ENCODE peak calls at places on chromosomes 16 and 17, in nine cellular contexts. One of them, this sample, is unnamed.

GRCh38 chr16:24775455-24775854 is 46.0 kb downstream of the TNRC6A start:
- DNase-seq in mesenchymal stem cell: peak
- DNase-seq in K562: no peak
- DNase-seq in neuronal stem cell: no peak
- DNase-seq in MM.1S: no peak
- DNase-seq in H9: no peak
- DNase-seq in GM12878: no peak
- DNase-seq in astrocyte: no peak
- DNase-seq in HCT116: no peak
- DNase-seq in this sample: no peak

GRCh38 chr16:4241601-4242270 is at the start of gene SRL:
- DNase-seq in mesenchymal stem cell: no peak
- DNase-seq in K562: no peak
- DNase-seq in neuronal stem cell: no peak
- DNase-seq in MM.1S: no peak
- DNase-seq in H9: no peak
- DNase-seq in GM12878: no peak
- DNase-seq in astrocyte: no peak
- DNase-seq in HCT116: no peak
- DNase-seq in this sample: no peak

GRCh38 chr16:53429221-53429943 is 4.9 kb upstream of the RBL2 start:
- DNase-seq in mesenchymal stem cell: peak
- DNase-seq in K562: no peak
- DNase-seq in neuronal stem cell: no peak
- DNase-seq in MM.1S: no peak
- DNase-seq in H9: no peak
- DNase-seq in GM12878: no peak
- DNase-seq in astrocyte: peak
- DNase-seq in HCT116: no peak
- DNase-seq in this sample: no peak

GRCh38 chr17:10613775-10614513 is 43.2 kb downstream of the MYH3 start:
- DNase-seq in mesenchymal stem cell: no peak
- DNase-seq in K562: no peak
- DNase-seq in neuronal stem cell: no peak
- DNase-seq in MM.1S: no peak
- DNase-seq in H9: no peak
- DNase-seq in GM12878: no peak
- DNase-seq in astrocyte: no peak
- DNase-seq in HCT116: no peak
- DNase-seq in this sample: no peak

GRCh38 chr16:82062645-82063058 is 27.6 kb downstream of the HSD17B2 start:
- DNase-seq in mesenchymal stem cell: peak
- DNase-seq in K562: no peak
- DNase-seq in neuronal stem cell: no peak
- DNase-seq in MM.1S: no peak
- DNase-seq in H9: no peak
- DNase-seq in GM12878: no peak
- DNase-seq in astrocyte: peak
- DNase-seq in HCT116: no peak
- DNase-seq in this sample: no peak

GRCh38 chr16:15986261-15986660 is 36.8 kb downstream of the ABCC1 start:
- DNase-seq in mesenchymal stem cell: no peak
- DNase-seq in K562: no peak
- DNase-seq in neuronal stem cell: no peak
- DNase-seq in MM.1S: no peak
- DNase-seq in H9: no peak
- DNase-seq in GM12878: no peak
- DNase-seq in astrocyte: no peak
- DNase-seq in HCT116: no peak
- DNase-seq in this sample: no peak

GRCh38 chr17:14744716-14745115 is 443.8 kb downstream of the HS3ST3B1 start:
- DNase-seq in mesenchymal stem cell: no peak
- DNase-seq in K562: no peak
- DNase-seq in neuronal stem cell: no peak
- DNase-seq in MM.1S: no peak
- DNase-seq in H9: no peak
- DNase-seq in GM12878: no peak
- DNase-seq in astrocyte: no peak
- DNase-seq in HCT116: no peak
- DNase-seq in this sample: no peak

GRCh38 chr16:79928142-79928735 is 327.7 kb upstream of the MAF start:
- DNase-seq in mesenchymal stem cell: no peak
- DNase-seq in K562: no peak
- DNase-seq in neuronal stem cell: no peak
- DNase-seq in MM.1S: no peak
- DNase-seq in H9: no peak
- DNase-seq in GM12878: no peak
- DNase-seq in astrocyte: no peak
- DNase-seq in HCT116: no peak
- DNase-seq in this sample: no peak

GRCh38 chr16:68296291-68296690 is 14.5 kb downstream of the SLC7A6OS start:
- DNase-seq in mesenchymal stem cell: no peak
- DNase-seq in K562: no peak
- DNase-seq in neuronal stem cell: no peak
- DNase-seq in MM.1S: no peak
- DNase-seq in H9: no peak
- DNase-seq in GM12878: no peak
- DNase-seq in astrocyte: no peak
- DNase-seq in HCT116: no peak
- DNase-seq in this sample: no peak

GRCh38 chr17:16926061-16926511 is 45.8 kb downstream of the TNFRSF13B start:
- DNase-seq in mesenchymal stem cell: no peak
- DNase-seq in K562: no peak
- DNase-seq in neuronal stem cell: no peak
- DNase-seq in MM.1S: no peak
- DNase-seq in H9: no peak
- DNase-seq in GM12878: no peak
- DNase-seq in astrocyte: no peak
- DNase-seq in HCT116: no peak
- DNase-seq in this sample: no peak

GRCh38 chr16:53849994-53850393 is 146.0 kb downstream of the FTO start:
- DNase-seq in mesenchymal stem cell: no peak
- DNase-seq in K562: no peak
- DNase-seq in neuronal stem cell: no peak
- DNase-seq in MM.1S: no peak
- DNase-seq in H9: no peak
- DNase-seq in GM12878: no peak
- DNase-seq in astrocyte: no peak
- DNase-seq in HCT116: no peak
- DNase-seq in this sample: no peak

GRCh38 chr17:64019486-64020067 is 856 bp downstream of the ICAM2 start:
- DNase-seq in mesenchymal stem cell: no peak
- DNase-seq in K562: no peak
- DNase-seq in neuronal stem cell: no peak
- DNase-seq in MM.1S: peak
- DNase-seq in H9: no peak
- DNase-seq in GM12878: peak
- DNase-seq in astrocyte: no peak
- DNase-seq in HCT116: no peak
- DNase-seq in this sample: no peak

GRCh38 chr17:73201215-73202069 is 8.6 kb downstream of the COG1 start:
- DNase-seq in mesenchymal stem cell: no peak
- DNase-seq in K562: peak
- DNase-seq in neuronal stem cell: no peak
- DNase-seq in MM.1S: no peak
- DNase-seq in H9: no peak
- DNase-seq in GM12878: no peak
- DNase-seq in astrocyte: no peak
- DNase-seq in HCT116: no peak
- DNase-seq in this sample: no peak

GRCh38 chr16:19559242-19559910 is 3.9 kb downstream of the VPS35L start:
- DNase-seq in mesenchymal stem cell: peak
- DNase-seq in K562: peak
- DNase-seq in neuronal stem cell: peak
- DNase-seq in MM.1S: peak
- DNase-seq in H9: no peak
- DNase-seq in GM12878: no peak
- DNase-seq in astrocyte: peak
- DNase-seq in HCT116: peak
- DNase-seq in this sample: peak

GRCh38 chr17:75685508-75685907 is 18.4 kb downstream of the SAP30BP start:
- DNase-seq in mesenchymal stem cell: no peak
- DNase-seq in K562: no peak
- DNase-seq in neuronal stem cell: no peak
- DNase-seq in MM.1S: no peak
- DNase-seq in H9: no peak
- DNase-seq in GM12878: no peak
- DNase-seq in astrocyte: peak
- DNase-seq in HCT116: no peak
- DNase-seq in this sample: no peak

GRCh38 chr16:30997887-30998711 is 12.3 kb downstream of the STX1B start:
- DNase-seq in mesenchymal stem cell: peak
- DNase-seq in K562: no peak
- DNase-seq in neuronal stem cell: no peak
- DNase-seq in MM.1S: no peak
- DNase-seq in H9: no peak
- DNase-seq in GM12878: no peak
- DNase-seq in astrocyte: peak
- DNase-seq in HCT116: peak
- DNase-seq in this sample: no peak

GRCh38 chr16:67244387-67245188 is 2.7 kb downstream of the FHOD1 start:
- DNase-seq in mesenchymal stem cell: peak
- DNase-seq in K562: peak
- DNase-seq in neuronal stem cell: no peak
- DNase-seq in MM.1S: peak
- DNase-seq in H9: no peak
- DNase-seq in GM12878: peak
- DNase-seq in astrocyte: peak
- DNase-seq in HCT116: peak
- DNase-seq in this sample: no peak
- H3K9ac ChIP-seq in mesenchymal stem cell: peak
- H3K9ac ChIP-seq in K562: peak
- H3K9ac ChIP-seq in neuronal stem cell: no peak
- H3K9ac ChIP-seq in MM.1S: peak
- H3K9ac ChIP-seq in H9: no peak
- H3K9ac ChIP-seq in GM12878: peak
- H3K9ac ChIP-seq in astrocyte: peak
- H3K9ac ChIP-seq in HCT116: peak
- H3K9ac ChIP-seq in this sample: no peak

DNA sequence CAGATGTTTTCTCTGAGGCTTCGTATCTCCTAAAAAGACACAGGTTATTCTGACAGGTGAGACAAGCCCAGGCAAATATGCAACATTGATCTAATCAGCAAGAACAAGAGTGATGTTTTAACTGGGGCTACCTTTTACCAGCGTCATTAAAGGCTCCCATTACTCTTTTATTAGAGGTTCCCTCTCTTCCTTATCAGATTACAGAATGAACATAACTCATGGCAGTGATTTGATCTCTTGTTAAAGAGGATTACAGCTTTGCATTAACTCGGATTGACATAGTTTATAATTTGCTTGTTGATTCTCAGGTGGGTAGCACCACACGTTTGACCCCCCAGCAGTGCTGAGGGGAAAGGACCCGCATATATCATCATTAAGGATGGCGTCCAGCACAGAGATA is 90.5 kb downstream of the AATF start:
- DNase-seq in mesenchymal stem cell: no peak
- DNase-seq in K562: no peak
- DNase-seq in neuronal stem cell: no peak
- DNase-seq in MM.1S: no peak
- DNase-seq in H9: no peak
- DNase-seq in GM12878: no peak
- DNase-seq in astrocyte: no peak
- DNase-seq in HCT116: no peak
- DNase-seq in this sample: no peak
- H3K9ac ChIP-seq in mesenchymal stem cell: no peak
- H3K9ac ChIP-seq in K562: no peak
- H3K9ac ChIP-seq in neuronal stem cell: no peak
- H3K9ac ChIP-seq in MM.1S: no peak
- H3K9ac ChIP-seq in H9: no peak
- H3K9ac ChIP-seq in GM12878: no peak
- H3K9ac ChIP-seq in astrocyte: no peak
- H3K9ac ChIP-seq in HCT116: no peak
- H3K9ac ChIP-seq in this sample: no peak

DNA sequence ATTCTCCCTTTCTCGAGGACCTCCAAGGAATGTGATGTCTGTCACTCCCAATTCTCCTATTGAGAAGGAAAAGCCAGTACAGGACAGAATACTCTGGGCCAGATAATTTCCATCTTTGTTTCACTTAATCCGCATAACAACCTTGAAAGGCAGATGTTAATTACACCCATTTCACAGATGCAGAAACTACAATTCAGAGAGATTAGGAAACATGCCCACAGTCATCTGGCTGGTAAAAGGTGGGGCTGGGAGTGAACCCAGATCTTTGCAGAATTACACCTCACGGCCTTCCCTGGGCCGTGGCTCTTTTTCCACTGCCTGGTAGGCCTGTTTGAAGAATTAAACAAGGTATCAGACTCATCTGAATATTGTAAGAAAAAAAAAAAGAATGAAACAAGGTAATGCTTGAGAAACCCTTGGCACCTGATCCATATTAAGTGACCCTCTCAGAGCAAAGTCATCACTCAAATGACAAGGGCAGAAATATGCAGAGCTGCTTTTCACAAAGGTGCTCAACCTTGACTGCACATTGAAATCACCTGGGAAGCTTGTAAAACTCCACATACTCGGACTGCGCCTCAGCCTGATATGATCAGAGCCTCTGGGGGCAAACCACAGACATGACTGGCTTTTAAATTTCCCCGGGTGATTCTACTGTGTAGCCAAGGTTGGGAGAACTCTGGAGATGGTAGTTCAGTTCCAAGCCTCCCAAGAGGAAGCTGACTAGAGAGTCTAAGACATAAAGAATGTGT is 16.6 kb upstream of the G6PC1 start:
- DNase-seq in mesenchymal stem cell: no peak
- DNase-seq in K562: no peak
- DNase-seq in neuronal stem cell: no peak
- DNase-seq in MM.1S: no peak
- DNase-seq in H9: no peak
- DNase-seq in GM12878: no peak
- DNase-seq in astrocyte: no peak
- DNase-seq in HCT116: no peak
- DNase-seq in this sample: no peak
- H3K9ac ChIP-seq in mesenchymal stem cell: no peak
- H3K9ac ChIP-seq in K562: no peak
- H3K9ac ChIP-seq in neuronal stem cell: no peak
- H3K9ac ChIP-seq in MM.1S: no peak
- H3K9ac ChIP-seq in H9: no peak
- H3K9ac ChIP-seq in GM12878: no peak
- H3K9ac ChIP-seq in astrocyte: no peak
- H3K9ac ChIP-seq in HCT116: no peak
- H3K9ac ChIP-seq in this sample: no peak

GRCh38 chr17:76716146-76716833 is 5.5 kb upstream of the MXRA7 start:
- DNase-seq in mesenchymal stem cell: peak
- DNase-seq in K562: no peak
- DNase-seq in neuronal stem cell: no peak
- DNase-seq in MM.1S: no peak
- DNase-seq in H9: no peak
- DNase-seq in GM12878: no peak
- DNase-seq in astrocyte: peak
- DNase-seq in HCT116: no peak
- DNase-seq in this sample: no peak
- H3K9ac ChIP-seq in mesenchymal stem cell: peak
- H3K9ac ChIP-seq in K562: peak
- H3K9ac ChIP-seq in neuronal stem cell: no peak
- H3K9ac ChIP-seq in MM.1S: no peak
- H3K9ac ChIP-seq in H9: no peak
- H3K9ac ChIP-seq in GM12878: no peak
- H3K9ac ChIP-seq in astrocyte: peak
- H3K9ac ChIP-seq in HCT116: no peak
- H3K9ac ChIP-seq in this sample: no peak

This sample was measured in SK-N-MC.